ENCODE peak calls at places on chromosomes 16 and 17, in six cellular contexts. K, Q, F, Y, C and H are unnamed samples.

GRCh38 chr17:3502466-3502865 is 26.7 kb downstream of the ASPA start:
- DNase-seq in C (no peak), Q (no peak), F (no peak), K (no peak), Y (no peak), H (no peak)

GRCh38 chr16:4260360-4260759 is 12.5 kb downstream of the TFAP4 start:
- DNase-seq in F (no peak), Q (peak; percentile 58), Y (no peak), C (no peak), K (no peak), H (peak; percentile 93)

GRCh38 chr17:15411556-15412198 is 55.7 kb downstream of the CDRT4 start:
- DNase-seq in Y (peak; percentile 62), Q (no peak), C (no peak), F (no peak), K (no peak), H (no peak)

GRCh38 chr17:11545002-11545401 is 53.3 kb upstream of the DNAH9 start:
- DNase-seq in K (no peak), Q (no peak), C (no peak), Y (no peak), F (no peak), H (no peak)

GRCh38 chr17:48351916-48352332 is 78.1 kb downstream of the SKAP1 start:
- DNase-seq in Q (peak; percentile 60), F (no peak), Y (no peak), K (peak; percentile 65), C (no peak), H (no peak)

GRCh38 chr17:45224671-45225050 is 3.0 kb downstream of the FMNL1 start:
- DNase-seq in Q (no peak), Y (peak; percentile 51), C (no peak), K (no peak), F (no peak), H (peak; percentile 61)

GRCh38 chr16:85321856-85322271 is 209.6 kb upstream of the CIBAR2 start:
- DNase-seq in F (no peak), Y (peak; percentile 97), Q (peak; percentile 44), K (peak; percentile 56), C (no peak), H (peak; percentile 84)

GRCh38 chr16:66388350-66389139 is 22.1 kb downstream of the CDH5 start:
- DNase-seq in C (no peak), F (no peak), K (no peak), Y (no peak), Q (no peak), H (no peak)

GRCh38 chr16:74695450-74696422 is 4.9 kb downstream of the MLKL start:
- DNase-seq in K (peak; percentile 96), F (peak; percentile 53), Y (peak; percentile 84), Q (peak; percentile 79), C (no peak), H (peak; percentile 92)

GRCh38 chr16:85543536-85543935 is 69.6 kb upstream of the GSE1 start:
- DNase-seq in K (no peak), Y (no peak), Q (no peak), C (no peak), F (no peak), H (no peak)